ENCODE peak calls at places on chromosomes 5 and 9, in four cellular contexts. G is kidney tubule cell, E is EL, C is OCI-LY7. R is an unnamed sample.

GRCh38 chr5:177477701-177478477 is 4.5 kb upstream of the DBN1 start:
- DNase-seq in E (no peak), G (no peak), C (no peak), R (no peak)

GRCh38 chr5:4005335-4005734 is 409.7 kb downstream of the IRX1 start:
- DNase-seq in C (no peak), G (no peak), E (no peak), R (no peak)

GRCh38 chr5:61245936-61246335 is 83.7 kb upstream of the SMIM15 start:
- DNase-seq in G (no peak), E (no peak), C (no peak), R (no peak)

GRCh38 chr5:158194561-158194961 is 335.6 kb upstream of the CLINT1 start:
- DNase-seq in G (no peak), E (no peak), C (peak; percentile 99), R (no peak)

GRCh38 chr5:13029211-13029610 is 915.3 kb downstream of the DNAH5 start:
- DNase-seq in C (no peak), G (no peak), E (no peak), R (no peak)

GRCh38 chr9:115972362-115972761 is 181.2 kb upstream of the PAPPA start:
- DNase-seq in E (no peak), G (no peak), C (no peak), R (no peak)

GRCh38 chr9:77807846-77808749 is 160.0 kb upstream of the GNA14 start:
- DNase-seq in C (no peak), E (no peak), G (no peak), R (no peak)

GRCh38 chr9:136018257-136019031 is 57.3 kb upstream of the UBAC1 start:
- DNase-seq in E (no peak), G (no peak), C (no peak), R (no peak)

GRCh38 chr9:19283108-19283710 is 52.7 kb downstream of the DENND4C start:
- DNase-seq in C (no peak), E (no peak), G (no peak), R (no peak)